ENCODE peak calls at places on chromosomes 12 and 14, in nine cellular contexts. G is A549, Z is lower leg skin, P is stomach, M is H1, Q is HCT116, C is tibial nerve, J is ovary, D is adrenal gland. I is an unnamed sample.
A peak's percentile ranks its signal among the peaks of the same experiment; 100 is the strongest.

GRCh38 chr12:110750784-110751461 is 8.2 kb upstream of the PPP1CC start:
- DNase-seq in G (no peak), Z (peak; percentile 40), P (no peak), M (no peak), Q (no peak), C (no peak), J (no peak), D (no peak), I (no peak)

GRCh38 chr12:56120158-56120846 is 2.2 kb downstream of the ZC3H10 start:
- DNase-seq in G (no peak), Z (no peak), P (no peak), M (no peak), Q (no peak), C (no peak), J (no peak), D (peak; percentile 42), I (no peak)

GRCh38 chr14:91349481-91350074 is 68.0 kb downstream of the CCDC88C start:
- DNase-seq in G (no peak), Z (no peak), P (no peak), M (no peak), Q (no peak), C (no peak), J (no peak), D (no peak), I (no peak)

GRCh38 chr12:122225683-122226365 is at the start of gene DIABLO:
- DNase-seq in G (peak; percentile 92), Z (peak; percentile 99), P (peak; percentile 100), M (peak; percentile 97), Q (peak; percentile 97), C (peak; percentile 99), J (peak; percentile 100), D (peak; percentile 100), I (peak; percentile 100)

GRCh38 chr12:132311201-132311915 is 18.0 kb downstream of the GALNT9 start:
- DNase-seq in G (no peak), Z (no peak), P (no peak), M (no peak), Q (no peak), C (no peak), J (no peak), D (no peak), I (no peak)

GRCh38 chr12:118053071-118053985 is 7.7 kb downstream of the WSB2 start:
- DNase-seq in G (no peak), Z (no peak), P (no peak), M (no peak), Q (no peak), C (no peak), J (no peak), D (no peak), I (no peak)

GRCh38 chr14:37583358-37584210 is 11.5 kb downstream of the FOXA1 start:
- DNase-seq in G (no peak), Z (no peak), P (no peak), M (no peak), Q (no peak), C (no peak), J (no peak), D (no peak), I (no peak)

GRCh38 chr12:23618718-23619117 is 330.8 kb downstream of the SOX5 start:
- DNase-seq in G (no peak), Z (no peak), P (no peak), M (no peak), Q (no peak), C (no peak), J (no peak), D (no peak), I (no peak)

GRCh38 chr14:90627478-90627877 is 188.8 kb downstream of the TTC7B start:
- DNase-seq in G (no peak), Z (no peak), P (no peak), M (no peak), Q (no peak), C (no peak), J (no peak), D (no peak), I (peak; percentile 81)

GRCh38 chr12:70052931-70053497 is 190.2 kb upstream of the CNOT2 start:
- DNase-seq in G (peak; percentile 28), Z (peak; percentile 51), P (peak; percentile 42), M (no peak), Q (peak; percentile 75), C (peak; percentile 68), J (no peak), D (peak; percentile 75), I (no peak)

GRCh38 chr12:66011731-66012130 is 118.8 kb downstream of the LLPH start:
- DNase-seq in G (no peak), Z (no peak), P (no peak), M (no peak), Q (no peak), C (no peak), J (no peak), D (no peak), I (no peak)

GRCh38 chr12:93127582-93128331 is 198.7 kb upstream of the EEA1 start:
- DNase-seq in G (no peak), Z (peak; percentile 34), P (peak; percentile 32), M (no peak), Q (no peak), C (peak; percentile 74), J (peak; percentile 84), D (peak; percentile 43), I (peak; percentile 83)

GRCh38 chr14:26597136-26598080 is at the start of gene NOVA1:
- DNase-seq in G (peak; percentile 3), Z (peak; percentile 17), P (no peak), M (peak; percentile 1), Q (no peak), C (peak; percentile 31), J (peak; percentile 30), D (peak; percentile 21), I (peak; percentile 54)

GRCh38 chr12:89618113-89618862 is 90.3 kb downstream of the ATP2B1 start:
- DNase-seq in G (no peak), Z (no peak), P (no peak), M (no peak), Q (no peak), C (no peak), J (no peak), D (no peak), I (no peak)

GRCh38 chr12:1919284-1919683 is 832 bp upstream of the CACNA2D4 start:
- DNase-seq in G (no peak), Z (no peak), P (no peak), M (no peak), Q (no peak), C (no peak), J (peak; percentile 5), D (peak; percentile 6), I (peak; percentile 10)

GRCh38 chr12:43835656-43836454 is at the start of gene TMEM117:
- DNase-seq in G (peak; percentile 46), Z (peak; percentile 65), P (peak; percentile 70), M (no peak), Q (no peak), C (peak; percentile 34), J (peak; percentile 63), D (peak; percentile 69), I (peak; percentile 80)
- TF ChIP-seq POLR2A in G (peak; percentile 77), Z (no peak), P (no peak), M (peak; percentile 51), Q (no peak), C (peak; percentile 40), J (no peak), D (peak; percentile 81), I (no peak)

DNA sequence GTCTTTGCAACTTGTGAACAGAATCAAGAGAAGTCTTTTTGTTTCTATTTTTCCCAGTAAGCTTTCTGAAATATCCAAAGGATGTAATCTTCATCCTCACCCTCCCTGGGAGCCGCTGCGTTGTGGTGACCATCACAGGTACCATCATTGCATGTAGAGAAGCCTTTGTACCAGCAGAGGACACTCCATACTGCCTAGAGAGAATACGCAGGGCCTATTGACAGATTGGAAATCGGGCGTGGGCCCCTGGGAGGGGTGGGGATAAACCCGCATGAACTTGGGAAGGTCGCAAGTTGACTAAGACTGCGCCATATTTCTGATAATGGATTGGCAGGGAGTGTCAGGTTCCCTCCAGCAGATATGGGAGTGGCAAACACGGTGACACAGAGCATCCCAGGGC is 12.7 kb downstream of the KRT1 start:
- DNase-seq in G (peak; percentile 21), Z (no peak), P (no peak), M (no peak), Q (no peak), C (no peak), J (no peak), D (no peak), I (no peak)
- TF ChIP-seq CTCF in G (peak; percentile 19), Z (no peak), P (no peak), M (peak; percentile 64), Q (peak; percentile 60), C (no peak), J (no peak), D (no peak), I (no peak)

GRCh38 chr14:67675219-67675582 is 769 bp upstream of the VTI1B start:
- DNase-seq in G (no peak), Z (no peak), P (no peak), M (no peak), Q (no peak), C (peak; percentile 9), J (no peak), D (no peak), I (no peak)

GRCh38 chr14:67674139-67674479 is 323 bp downstream of the VTI1B start:
- DNase-seq in G (peak; percentile 80), Z (peak; percentile 63), P (peak; percentile 73), M (no peak), Q (peak; percentile 28), C (peak; percentile 40), J (peak; percentile 45), D (peak; percentile 70), I (peak; percentile 86)

GRCh38 chr14:67673451-67673850 is 981 bp downstream of the VTI1B start:
- DNase-seq in G (no peak), Z (no peak), P (no peak), M (no peak), Q (no peak), C (no peak), J (no peak), D (no peak), I (no peak)

GRCh38 chr14:67680121-67680602 is 5.7 kb upstream of the VTI1B start:
- DNase-seq in G (no peak), Z (no peak), P (no peak), M (no peak), Q (no peak), C (no peak), J (no peak), D (no peak), I (no peak)

DNA sequence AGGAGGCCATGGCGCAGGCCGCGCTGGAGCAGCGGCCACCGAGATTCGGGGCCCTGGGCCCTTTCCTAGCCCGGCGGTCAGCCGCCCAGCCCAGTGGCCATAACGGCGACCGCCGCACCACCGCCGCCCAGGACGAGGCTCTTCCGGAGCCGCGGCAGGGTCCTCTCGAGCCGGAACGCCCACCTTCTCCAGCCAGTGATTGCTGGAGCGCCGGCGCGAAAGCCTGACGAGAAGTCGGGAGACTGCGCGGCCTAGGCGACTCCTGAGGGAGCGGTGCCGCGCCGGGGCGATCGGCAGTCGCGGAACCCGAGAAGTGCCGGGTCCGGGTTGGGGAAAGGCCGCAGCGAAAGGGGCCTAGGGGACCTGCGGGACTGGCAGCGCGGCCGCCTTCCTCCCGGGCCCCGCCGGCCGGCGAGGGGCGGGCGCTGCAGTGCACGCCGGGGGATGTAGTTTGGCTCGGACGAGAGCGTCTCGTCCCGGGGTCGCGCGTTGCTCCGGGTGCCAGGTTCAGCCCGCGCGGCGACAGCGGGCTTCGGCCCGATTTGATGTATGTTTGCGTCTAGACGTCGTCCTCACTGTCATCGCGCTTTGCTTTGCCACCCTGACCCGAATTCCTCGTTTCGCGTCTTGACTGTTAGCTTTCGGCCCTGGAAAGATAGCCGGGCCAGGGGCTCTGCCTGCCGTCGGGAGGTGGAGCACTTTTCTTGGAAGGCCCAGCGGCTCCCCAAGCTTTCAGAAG is at the start of gene VTI1B:
- DNase-seq in G (peak; percentile 74), Z (peak; percentile 61), P (peak; percentile 72), M (no peak), Q (peak; percentile 48), C (peak; percentile 58), J (peak; percentile 80), D (peak; percentile 75), I (peak; percentile 83)
- TF ChIP-seq POLR2A in G (peak; percentile 58), Z (no peak), P (no peak), M (peak; percentile 83), Q (no peak), C (peak; percentile 53), J (peak; percentile 29), D (peak; percentile 40), I (no peak)

GRCh38 chr14:32513571-32514009 is 184.5 kb downstream of the AKAP6 start:
- DNase-seq in G (no peak), Z (no peak), P (no peak), M (no peak), Q (no peak), C (no peak), J (no peak), D (no peak), I (no peak)
- TF ChIP-seq CTCF in G (peak; percentile 49), Z (no peak), P (no peak), M (no peak), Q (peak; percentile 7), C (peak; percentile 44), J (no peak), D (peak; percentile 44), I (no peak)

I was measured in testis.